ENCODE peak calls at places on chromosome 2, in five cellular contexts. P is esophagus squamous epithelium, L is GM12891, K is body of pancreas, S is right lobe of liver. M is an unnamed sample.

GRCh38 chr2:70705160-70705850 is 62.7 kb downstream of the ADD2 start:
- DNase-seq in P (no peak), L (no peak), K (no peak), S (peak; percentile 26), M (no peak)

GRCh38 chr2:101396352-101396717 is 9.0 kb upstream of the CREG2 start:
- DNase-seq in P (no peak), L (no peak), K (no peak), S (no peak), M (peak; percentile 68)

GRCh38 chr2:39517102-39517436 is 80.0 kb upstream of the MAP4K3 start:
- DNase-seq in P (no peak), L (no peak), K (no peak), S (no peak), M (no peak)

GRCh38 chr2:206716607-206717006 is 1.6 kb downstream of the DYTN start:
- DNase-seq in P (no peak), L (no peak), K (no peak), S (no peak), M (no peak)

GRCh38 chr2:240387669-240388358 is 47.6 kb upstream of the GPC1 start:
- DNase-seq in P (no peak), L (no peak), K (peak; percentile 28), S (no peak), M (peak; percentile 87)

GRCh38 chr2:216648105-216648504 is 14.9 kb downstream of the IGFBP2 start:
- DNase-seq in P (no peak), L (no peak), K (no peak), S (no peak), M (peak; percentile 40)

GRCh38 chr2:84958135-84959044 is 12.6 kb upstream of the KCMF1 start:
- DNase-seq in P (no peak), L (no peak), K (peak; percentile 96), S (no peak), M (peak; percentile 67)

GRCh38 chr2:67038195-67038594 is 358.9 kb upstream of the ETAA1 start:
- DNase-seq in P (no peak), L (no peak), K (peak; percentile 35), S (no peak), M (no peak)

GRCh38 chr2:201950606-201951005 is 83.0 kb upstream of the FZD7 start:
- DNase-seq in P (no peak), L (no peak), K (no peak), S (no peak), M (no peak)

DNA sequence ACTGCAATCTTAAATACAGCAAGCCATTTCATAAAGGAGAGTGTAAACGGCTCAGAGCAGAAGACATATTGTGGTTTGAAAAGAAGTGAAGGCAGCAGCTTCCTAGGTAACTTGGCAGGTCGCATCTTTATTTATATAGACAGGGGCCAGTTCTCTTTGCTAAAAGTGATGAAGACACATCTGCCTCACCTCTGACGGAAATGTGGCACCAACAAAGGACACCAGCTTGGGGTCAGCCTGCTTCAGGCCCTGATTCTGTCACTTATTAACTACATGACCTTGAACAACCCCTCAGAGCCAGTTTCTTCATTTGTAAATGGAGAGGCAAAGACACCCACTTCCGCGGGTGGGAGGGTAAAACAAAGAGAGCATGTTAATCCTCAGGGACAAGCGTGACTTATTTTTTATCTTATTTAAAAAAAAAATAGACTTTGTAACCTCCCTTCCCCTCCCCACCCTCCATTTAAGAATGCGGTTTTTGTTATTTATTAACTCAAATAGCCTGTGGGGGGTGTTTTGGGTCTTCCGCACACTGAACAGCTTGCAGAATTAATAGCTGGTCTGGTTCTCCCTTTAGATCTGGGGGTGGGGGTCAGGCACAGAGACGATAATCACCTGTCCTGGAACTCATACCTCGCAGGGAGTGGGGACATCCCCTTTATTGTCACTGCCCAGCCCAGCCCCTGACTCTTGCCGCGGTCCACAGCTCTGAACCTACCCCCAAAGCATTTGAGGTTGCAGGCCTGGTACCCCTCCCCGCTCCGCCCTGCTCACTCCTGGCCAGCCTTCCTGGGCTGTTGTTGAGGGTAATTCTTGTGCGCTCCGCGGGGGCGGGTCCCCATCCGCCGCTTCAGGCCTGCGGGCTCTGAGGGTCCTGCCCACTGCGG is 64.2 kb upstream of the TMEM17 start:
- DNase-seq in P (no peak), L (no peak), K (peak; percentile 75), S (peak; percentile 90), M (no peak)
- TF ChIP-seq POLR2A in P (no peak), L (no peak), K (no peak), S (no peak), M (no peak)

DNA sequence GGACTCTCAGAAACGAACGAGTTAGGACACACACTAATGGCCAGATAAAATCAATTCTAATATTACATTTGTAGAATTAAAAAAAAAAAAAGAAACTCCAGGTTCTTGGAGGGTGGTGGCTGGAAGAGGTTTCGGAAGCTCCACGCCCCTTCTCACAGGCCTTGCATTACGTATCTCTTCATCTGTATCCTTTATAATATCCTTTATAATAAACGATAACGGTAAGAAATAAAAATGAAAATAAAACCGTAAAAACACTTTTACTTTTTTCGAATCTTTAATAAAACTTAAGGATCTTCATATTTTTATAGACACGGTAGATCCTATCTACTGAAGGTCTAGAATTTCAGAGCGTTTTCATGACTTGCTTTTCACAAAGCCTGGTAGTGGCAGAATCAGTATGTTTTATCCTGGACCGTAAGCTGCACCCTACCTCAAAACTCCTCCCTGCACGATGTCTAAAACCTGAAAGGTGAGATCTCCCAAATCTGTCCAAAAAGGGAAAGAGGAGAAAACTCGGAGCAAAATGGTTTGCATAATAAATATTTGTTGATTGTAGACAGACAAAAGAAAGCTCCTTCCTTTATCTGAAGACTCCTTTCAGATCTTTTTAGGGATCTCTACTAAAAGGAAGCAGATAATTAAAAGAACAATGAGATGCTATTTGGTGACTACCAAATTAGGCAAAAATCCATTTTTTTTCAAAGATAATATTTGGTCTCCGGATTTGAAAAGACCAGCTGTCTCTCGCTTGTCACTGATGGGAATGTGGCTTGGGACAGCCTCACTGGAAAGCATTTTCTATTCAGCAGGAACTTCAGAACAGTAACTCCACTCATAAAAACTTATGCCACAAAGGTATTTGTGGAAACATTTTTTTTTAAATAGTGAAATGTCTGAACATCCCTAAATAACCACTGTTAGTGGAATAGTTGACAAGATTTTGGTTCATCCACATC is 2.0 kb upstream of the CXCR4 start:
- DNase-seq in P (no peak), L (no peak), K (no peak), S (no peak), M (no peak)
- TF ChIP-seq POLR2A in P (no peak), L (no peak), K (no peak), S (no peak), M (no peak)

DNA sequence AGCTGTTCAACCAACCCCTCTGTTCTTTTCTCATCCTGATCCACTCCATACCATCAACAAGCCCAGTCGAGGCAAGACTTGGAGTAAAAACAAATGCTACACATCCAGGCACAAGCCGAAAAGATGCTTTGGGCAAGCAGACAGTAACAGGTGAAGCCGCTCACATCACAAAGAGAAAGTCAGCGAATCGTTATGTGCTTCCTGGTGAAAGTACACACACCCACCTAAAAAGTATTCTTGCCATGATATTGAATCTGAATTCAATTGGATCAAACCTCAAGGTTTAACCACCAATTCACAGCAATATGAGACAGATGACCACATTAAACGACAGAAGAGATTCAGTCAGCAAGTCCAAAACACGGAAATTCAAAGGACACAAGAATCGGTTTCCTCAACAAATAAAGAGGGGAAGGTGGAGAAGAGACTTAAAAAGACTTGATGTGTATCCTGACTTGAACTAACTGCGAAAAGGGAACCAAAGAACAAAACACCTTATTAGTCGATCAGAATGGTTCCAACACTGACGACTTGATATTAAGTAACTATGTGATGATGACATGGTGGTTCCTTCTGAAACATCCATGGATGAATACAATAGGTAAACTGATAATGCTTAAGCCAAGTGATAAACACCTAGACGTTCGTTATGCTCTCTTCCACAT is 1.1 kb downstream of the TTC32 start:
- DNase-seq in P (no peak), L (no peak), K (no peak), S (no peak), M (no peak)
- TF ChIP-seq POLR2A in P (no peak), L (no peak), K (no peak), S (no peak), M (no peak)

GRCh38 chr2:25339791-25340339 is 1.9 kb downstream of the DNMT3A start:
- DNase-seq in P (no peak), L (no peak), K (peak; percentile 74), S (peak; percentile 69), M (no peak)
- TF ChIP-seq POLR2A in P (no peak), L (no peak), K (peak; percentile 33), S (no peak), M (no peak)

GRCh38 chr2:144516417-144516980 is 3.4 kb downstream of the ZEB2 start:
- DNase-seq in P (no peak), L (no peak), K (no peak), S (no peak), M (no peak)

GRCh38 chr2:144515425-144515693 is 4.6 kb downstream of the ZEB2 start:
- DNase-seq in P (no peak), L (no peak), K (no peak), S (no peak), M (no peak)

GRCh38 chr2:144514731-144515424 is 5.0 kb downstream of the ZEB2 start:
- DNase-seq in P (no peak), L (no peak), K (no peak), S (no peak), M (no peak)

GRCh38 chr2:144516981-144517824 is 2.7 kb downstream of the ZEB2 start:
- DNase-seq in P (no peak), L (no peak), K (no peak), S (peak; percentile 64), M (no peak)

GRCh38 chr2:144515694-144516416 is 4.1 kb downstream of the ZEB2 start:
- DNase-seq in P (no peak), L (no peak), K (no peak), S (no peak), M (no peak)
- TF ChIP-seq POLR2A in P (no peak), L (no peak), K (no peak), S (no peak), M (no peak)

GRCh38 chr2:37561615-37562569 is 109.5 kb downstream of the CDC42EP3 start:
- DNase-seq in P (no peak), L (no peak), K (no peak), S (no peak), M (peak; percentile 39)
- TF ChIP-seq POLR2A in P (no peak), L (no peak), K (no peak), S (no peak), M (no peak)

DNA sequence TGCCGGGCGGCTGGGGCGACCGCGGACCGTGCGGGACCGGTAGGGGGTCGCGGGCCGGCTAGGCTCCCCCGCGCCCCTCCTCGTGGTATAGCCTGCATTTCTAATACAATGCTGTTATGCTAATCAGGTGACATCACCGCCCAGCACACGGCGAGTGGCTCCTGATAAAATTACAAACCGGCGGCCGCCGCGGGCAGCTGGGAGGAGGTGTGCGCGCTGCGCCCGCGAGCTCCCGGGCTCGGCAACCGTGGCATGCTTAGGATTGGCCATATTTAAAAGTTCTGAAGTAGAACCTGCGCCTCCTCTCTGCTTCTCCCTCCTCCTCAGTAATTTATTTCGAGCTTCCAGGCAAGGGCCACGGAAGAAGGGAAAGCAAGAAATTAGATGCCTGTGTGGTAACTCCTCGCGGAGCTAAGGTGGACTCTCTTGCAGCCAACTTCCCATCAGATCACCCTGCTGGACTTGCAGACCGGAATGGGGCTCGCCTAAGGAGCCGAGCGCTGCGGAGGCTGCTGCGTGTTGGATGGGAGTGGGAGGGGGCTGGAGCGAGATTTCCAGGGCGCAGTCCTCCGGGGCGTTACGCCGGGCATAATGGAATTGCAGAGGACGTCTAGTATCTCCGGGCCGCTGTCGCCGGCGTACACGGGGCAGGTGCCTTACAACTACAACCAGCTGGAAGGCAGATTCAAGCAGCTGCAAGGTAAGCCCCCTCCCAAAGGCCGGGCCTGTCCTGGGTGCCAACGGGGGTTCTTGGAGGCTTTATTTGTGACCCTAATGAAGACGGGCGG is 102.3 kb downstream of the SPTBN1 start:
- DNase-seq in P (peak; percentile 15), L (no peak), K (peak; percentile 84), S (peak; percentile 80), M (no peak)
- TF ChIP-seq POLR2A in P (no peak), L (peak; percentile 51), K (peak; percentile 84), S (peak; percentile 88), M (no peak)

GRCh38 chr2:230657462-230657861 is 55.2 kb upstream of the CAB39 start:
- DNase-seq in P (no peak), L (no peak), K (no peak), S (no peak), M (no peak)
- TF ChIP-seq POLR2A in P (no peak), L (no peak), K (no peak), S (no peak), M (no peak)

M was measured in H54.